ENCODE peak calls at places on chromosomes 5 and 9, in seven cellular contexts. I, Z, M, C, Q, L and E are unnamed samples.

GRCh38 chr5:133108481-133108921 is 56.7 kb downstream of the HSPA4 start:
- DNase-seq in I (no peak), Z (no peak), M (no peak), C (no peak), Q (no peak), L (no peak), E (no peak)

GRCh38 chr9:107274953-107275422 is 8.1 kb upstream of the RAD23B start:
- DNase-seq in I (peak), Z (no peak), M (no peak), C (no peak), Q (no peak), L (peak), E (peak)

GRCh38 chr9:37913480-37914153 is 9.7 kb upstream of the SLC25A51 start:
- DNase-seq in I (peak), Z (peak), M (peak), C (no peak), Q (peak), L (peak), E (peak)

GRCh38 chr5:75677607-75678006 is 39.6 kb downstream of the POC5 start:
- DNase-seq in I (no peak), Z (no peak), M (no peak), C (no peak), Q (no peak), L (no peak), E (no peak)

GRCh38 chr5:96279796-96280542 is 153.1 kb downstream of the PCSK1 start:
- DNase-seq in I (no peak), Z (no peak), M (no peak), C (no peak), Q (no peak), L (peak), E (peak)

GRCh38 chr5:62432618-62433064 is 20.1 kb downstream of the IPO11 start:
- DNase-seq in I (no peak), Z (no peak), M (no peak), C (no peak), Q (no peak), L (no peak), E (no peak)

GRCh38 chr9:93645149-93645889 is 68.9 kb downstream of the PHF2 start:
- DNase-seq in I (no peak), Z (peak), M (no peak), C (no peak), Q (peak), L (no peak), E (no peak)

GRCh38 chr9:21084242-21084850 is 6.6 kb upstream of the IFNB1 start:
- DNase-seq in I (no peak), Z (no peak), M (no peak), C (no peak), Q (no peak), L (no peak), E (no peak)

GRCh38 chr5:64767959-64768357 is 533 bp downstream of the SREK1IP1 start:
- DNase-seq in I (no peak), Z (no peak), M (peak), C (no peak), Q (no peak), L (no peak), E (no peak)

GRCh38 chr9:13942695-13943094 is 371.2 kb downstream of the NFIB start:
- DNase-seq in I (peak), Z (peak), M (no peak), C (no peak), Q (no peak), L (peak), E (peak)

GRCh38 chr5:151892393-151892792 is 32.3 kb downstream of the GLRA1 start:
- DNase-seq in I (no peak), Z (no peak), M (no peak), C (no peak), Q (no peak), L (peak), E (no peak)

GRCh38 chr5:16540421-16540820 is 74.8 kb upstream of the ZNF622 start:
- DNase-seq in I (no peak), Z (no peak), M (no peak), C (no peak), Q (no peak), L (peak), E (peak)

GRCh38 chr9:75851917-75852316 is 38.6 kb upstream of the PCSK5 start:
- DNase-seq in I (no peak), Z (no peak), M (no peak), C (no peak), Q (no peak), L (no peak), E (no peak)

GRCh38 chr9:93577045-93577939 is 908 bp downstream of the PHF2 start:
- DNase-seq in I (peak), Z (no peak), M (peak), C (no peak), Q (peak), L (peak), E (peak)

GRCh38 chr9:76634356-76635054 is 129.7 kb upstream of the PCA3 start:
- DNase-seq in I (peak), Z (no peak), M (no peak), C (no peak), Q (no peak), L (peak), E (peak)

GRCh38 chr5:78923622-78923970 is 61.5 kb downstream of the ARSB start:
- DNase-seq in I (no peak), Z (no peak), M (no peak), C (no peak), Q (no peak), L (no peak), E (no peak)

GRCh38 chr9:8304720-8305119 is 505.1 kb upstream of the DMAC1 start:
- DNase-seq in I (no peak), Z (no peak), M (no peak), C (no peak), Q (no peak), L (no peak), E (no peak)

GRCh38 chr5:111737716-111738115 is 19.3 kb downstream of the NREP start:
- DNase-seq in I (no peak), Z (no peak), M (no peak), C (no peak), Q (no peak), L (peak), E (no peak)

GRCh38 chr9:83598487-83598886 is 24.5 kb upstream of the IDNK start:
- DNase-seq in I (no peak), Z (no peak), M (no peak), C (no peak), Q (no peak), L (no peak), E (no peak)

GRCh38 chr9:33117816-33118215 is 41.3 kb upstream of the SMU1 start:
- DNase-seq in I (no peak), Z (peak), M (no peak), C (no peak), Q (no peak), L (no peak), E (no peak)

GRCh38 chr5:178367351-178368120 is 134.9 kb upstream of the PHYKPL start:
- DNase-seq in I (no peak), Z (no peak), M (no peak), C (no peak), Q (peak), L (no peak), E (no peak)

GRCh38 chr9:136231478-136232297 is 13.9 kb downstream of the QSOX2 start:
- DNase-seq in I (no peak), Z (no peak), M (no peak), C (no peak), Q (no peak), L (no peak), E (no peak)

GRCh38 chr9:12657998-12658397 is 35.2 kb upstream of the TYRP1 start:
- DNase-seq in I (no peak), Z (no peak), M (no peak), C (no peak), Q (no peak), L (no peak), E (no peak)

GRCh38 chr5:134647750-134648424 is 698 bp upstream of the SEC24A start:
- DNase-seq in I (peak), Z (no peak), M (no peak), C (no peak), Q (no peak), L (no peak), E (peak)

GRCh38 chr5:146832985-146833732 is 45.4 kb downstream of the PPP2R2B start:
- DNase-seq in I (no peak), Z (no peak), M (no peak), C (no peak), Q (no peak), L (no peak), E (no peak)

GRCh38 chr5:38259062-38259857 is 901 bp downstream of the EGFLAM start:
- DNase-seq in I (no peak), Z (no peak), M (peak), C (no peak), Q (no peak), L (no peak), E (no peak)

GRCh38 chr5:38258037-38258318 is 381 bp upstream of the EGFLAM start:
- DNase-seq in I (no peak), Z (no peak), M (no peak), C (no peak), Q (no peak), L (no peak), E (no peak)

GRCh38 chr5:38253759-38254158 is 4.6 kb upstream of the EGFLAM start:
- DNase-seq in I (no peak), Z (no peak), M (no peak), C (no peak), Q (no peak), L (no peak), E (no peak)

GRCh38 chr5:38257236-38258036 is 923 bp upstream of the EGFLAM start:
- DNase-seq in I (no peak), Z (no peak), M (peak), C (no peak), Q (no peak), L (no peak), E (no peak)

DNA sequence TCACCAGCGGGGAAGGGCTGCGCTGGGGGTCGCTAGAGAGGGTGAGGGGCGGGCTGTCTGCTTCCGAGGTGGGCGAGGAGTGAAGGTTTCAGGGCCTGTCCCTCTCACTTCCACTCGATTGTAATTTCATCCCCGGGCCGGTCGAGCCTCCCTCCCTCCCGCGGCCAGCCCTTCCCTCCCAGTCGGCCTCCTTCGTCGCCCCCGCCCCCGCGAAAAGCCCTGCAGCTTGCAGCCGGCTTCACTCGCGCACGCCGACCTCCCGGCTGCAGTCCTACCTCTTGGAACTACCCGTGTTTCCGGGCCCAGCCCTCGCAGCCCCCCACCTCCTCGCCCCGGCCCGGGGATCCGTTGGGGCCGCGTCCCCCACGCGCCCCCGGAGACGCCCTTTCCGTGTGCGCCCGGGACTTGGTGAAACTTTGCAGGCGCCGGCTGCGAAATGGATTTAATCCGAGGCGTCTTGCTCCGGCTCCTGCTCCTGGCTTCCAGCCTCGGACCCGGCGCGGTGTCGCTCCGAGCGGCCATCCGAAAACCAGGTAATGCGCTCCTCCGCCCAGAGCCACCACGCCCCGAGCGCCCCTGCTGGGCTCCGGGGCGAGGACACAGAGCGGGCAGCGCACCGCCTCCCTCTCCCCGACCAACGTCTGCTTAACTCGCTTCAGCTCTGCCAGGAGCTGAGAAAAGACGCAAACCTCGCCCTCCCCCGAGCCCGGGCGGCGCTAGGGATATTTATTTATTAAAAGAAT is at the start of gene EGFLAM:
- DNase-seq in I (no peak), Z (no peak), M (peak), C (no peak), Q (peak), L (no peak), E (peak)
- TF ChIP-seq CTCF in I (no peak), Z (peak), M (peak), C (no peak), Q (no peak), L (no peak), E (peak)

DNA sequence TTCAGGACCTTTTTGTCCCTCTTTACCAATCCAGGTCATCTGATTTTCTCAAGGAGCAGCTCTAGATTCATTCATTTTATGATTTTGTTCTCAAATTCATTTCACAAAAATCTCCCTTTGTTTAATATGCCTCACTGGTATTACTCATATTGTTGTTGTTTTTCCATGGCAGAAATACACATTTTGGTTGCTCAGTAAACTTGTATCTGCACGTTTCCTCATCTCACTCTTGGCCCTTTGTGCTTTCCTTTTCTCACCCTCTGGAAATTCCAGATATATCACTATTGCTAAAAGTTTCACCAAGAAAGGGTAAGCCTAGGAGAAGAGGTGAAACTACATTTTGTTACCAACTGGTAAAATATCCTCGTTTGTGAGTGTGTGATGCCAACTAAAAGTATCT is 14.8 kb downstream of the ASPN start:
- DNase-seq in I (no peak), Z (no peak), M (no peak), C (no peak), Q (no peak), L (no peak), E (no peak)
- H3K27ac ChIP-seq in I (no peak), Z (no peak), M (no peak), C (no peak), Q (no peak), L (no peak), E (no peak)

GRCh38 chr5:66742083-66742895 is 146.1 kb downstream of the MAST4 start:
- DNase-seq in I (no peak), Z (no peak), M (peak), C (no peak), Q (no peak), L (no peak), E (no peak)
- TF ChIP-seq CTCF in I (no peak), Z (no peak), M (peak), C (no peak), Q (peak), L (no peak), E (no peak)

GRCh38 chr9:124761196-124761595 is 9.9 kb downstream of the NR6A1 start:
- DNase-seq in I (no peak), Z (no peak), M (no peak), C (no peak), Q (no peak), L (no peak), E (no peak)
- H3K27ac ChIP-seq in I (no peak), Z (no peak), M (peak), C (no peak), Q (no peak), L (no peak), E (no peak)

DNA sequence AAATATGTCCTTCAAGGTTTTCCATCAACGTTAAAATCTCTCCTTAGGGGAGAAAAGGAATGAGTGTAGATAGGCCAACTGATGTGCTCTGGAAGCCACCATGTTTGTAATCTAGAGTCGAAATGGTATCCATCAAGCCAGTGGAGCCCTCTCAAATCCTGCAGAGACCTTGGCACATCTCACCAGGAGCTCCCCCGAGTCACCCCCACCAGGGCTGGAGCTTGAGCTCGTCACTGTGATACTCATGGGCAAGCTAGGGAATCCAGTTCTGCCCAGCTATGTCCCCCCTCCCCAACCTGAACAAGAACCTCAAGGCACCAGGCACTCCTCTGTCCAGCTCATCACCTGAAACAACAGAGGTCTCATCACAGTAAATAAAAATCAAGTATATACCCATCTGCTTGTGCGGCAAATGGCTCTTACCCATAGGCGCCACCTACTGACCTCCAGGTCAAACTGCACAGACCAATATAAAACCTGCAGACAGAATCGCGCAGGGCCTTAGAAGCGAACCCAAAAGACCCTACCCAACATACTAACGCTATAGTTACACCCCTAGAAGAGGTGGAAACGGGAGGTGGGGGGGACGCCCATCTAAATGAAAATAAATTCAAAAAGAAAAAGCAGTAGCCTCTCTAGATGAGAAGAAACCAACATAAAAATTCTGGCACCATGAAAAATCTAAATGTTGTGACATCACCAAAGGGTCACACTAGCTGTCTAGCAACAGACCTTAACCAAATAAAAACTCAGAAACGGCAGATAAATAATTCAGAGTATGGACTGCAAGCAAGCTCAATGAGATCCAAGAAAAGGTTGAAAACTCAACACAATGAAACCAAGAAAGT is 75.0 kb downstream of the TTC39B start:
- DNase-seq in I (no peak), Z (no peak), M (peak), C (no peak), Q (no peak), L (peak), E (no peak)
- TF ChIP-seq CTCF in I (peak), Z (no peak), M (peak), C (no peak), Q (peak), L (peak), E (peak)

DNA sequence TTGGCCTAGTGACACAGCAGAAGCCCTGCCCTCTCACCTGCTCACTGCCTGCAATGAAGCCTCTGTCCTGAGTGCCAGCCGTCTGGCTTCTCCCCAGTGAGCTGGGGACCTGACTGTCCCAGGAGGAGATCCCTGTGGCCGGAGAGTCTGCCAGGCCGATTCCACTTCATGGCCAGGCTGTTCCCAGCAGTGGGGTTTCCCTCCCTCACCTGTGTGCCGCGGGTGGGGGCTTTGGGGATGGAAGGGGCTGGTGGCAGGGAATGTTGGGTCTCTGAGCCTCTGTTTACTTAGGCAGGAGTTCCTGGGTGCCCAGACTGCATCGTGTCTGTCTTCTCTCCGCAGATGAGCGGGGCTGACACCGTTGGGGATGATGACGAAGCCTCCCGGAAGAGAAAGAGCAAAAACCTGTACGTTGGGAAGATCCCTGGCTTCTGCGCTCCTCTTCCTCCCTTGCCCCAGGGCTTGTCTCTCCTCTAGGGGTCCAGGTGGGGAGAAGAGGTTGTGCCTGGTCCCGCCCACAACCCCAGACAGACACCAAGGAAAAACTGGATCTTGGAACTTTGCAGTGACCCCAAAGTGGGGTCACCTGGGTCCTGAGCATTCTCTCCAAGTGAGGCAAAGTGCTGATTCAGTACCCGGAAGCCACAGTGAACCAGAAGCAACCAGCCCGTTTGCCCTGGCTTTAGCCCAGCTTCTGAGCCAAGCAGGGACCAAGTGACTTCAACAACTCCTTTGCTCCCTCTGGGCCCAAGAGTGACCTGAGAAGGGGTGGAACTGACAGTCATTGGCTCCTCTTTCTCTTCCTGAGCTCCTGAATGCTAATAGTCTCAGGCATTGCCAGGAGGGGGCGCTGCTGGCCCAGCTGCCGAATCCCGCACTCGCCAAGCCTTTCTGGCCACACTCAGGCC is 127.7 kb downstream of the RGS3 start:
- DNase-seq in I (no peak), Z (peak), M (peak), C (no peak), Q (peak), L (peak), E (no peak)
- H3K27ac ChIP-seq in I (no peak), Z (no peak), M (no peak), C (peak), Q (peak), L (no peak), E (peak)